ENCODE peak calls at places on chromosomes 11 and 22, in seven cellular contexts. One of them, this sample, is unnamed.

GRCh38 chr22:46007003-46007847 is 30.3 kb upstream of the WNT7B start:
- DNase-seq in IMR-90: peak; percentile 72
- DNase-seq in effector memory CD4-positive, alpha-beta T cell: no peak
- DNase-seq in stimulated activated CD4-positive, alpha-beta T cell treated with anti-CD3 and anti-CD28 coated beads, TNF-alpha, amount 100 ng/mL, for 1 hour: no peak
- DNase-seq in Calu3: peak; percentile 74
- DNase-seq in hippocampal formation: no peak
- DNase-seq in RPMI7951: peak; percentile 81
- DNase-seq in this sample: peak; percentile 64

GRCh38 chr11:12044799-12045198 is 36.4 kb upstream of the DKK3 start:
- DNase-seq in stimulated activated CD4-positive, alpha-beta T cell treated with anti-CD3 and anti-CD28 coated beads, TNF-alpha, amount 100 ng/mL, for 1 hour: no peak
- DNase-seq in RPMI7951: no peak
- DNase-seq in IMR-90: no peak
- DNase-seq in hippocampal formation: no peak
- DNase-seq in Calu3: no peak
- DNase-seq in effector memory CD4-positive, alpha-beta T cell: no peak
- DNase-seq in this sample: no peak

GRCh38 chr22:34278121-34278520 is 357.8 kb upstream of the LARGE1 start:
- DNase-seq in RPMI7951: no peak
- DNase-seq in IMR-90: no peak
- DNase-seq in Calu3: no peak
- DNase-seq in hippocampal formation: no peak
- DNase-seq in stimulated activated CD4-positive, alpha-beta T cell treated with anti-CD3 and anti-CD28 coated beads, TNF-alpha, amount 100 ng/mL, for 1 hour: no peak
- DNase-seq in effector memory CD4-positive, alpha-beta T cell: no peak
- DNase-seq in this sample: no peak

GRCh38 chr11:128492461-128492860 is 94.9 kb downstream of the ETS1 start:
- DNase-seq in Calu3: no peak
- DNase-seq in RPMI7951: peak; percentile 84
- DNase-seq in stimulated activated CD4-positive, alpha-beta T cell treated with anti-CD3 and anti-CD28 coated beads, TNF-alpha, amount 100 ng/mL, for 1 hour: no peak
- DNase-seq in IMR-90: peak; percentile 67
- DNase-seq in effector memory CD4-positive, alpha-beta T cell: no peak
- DNase-seq in hippocampal formation: no peak
- DNase-seq in this sample: no peak

GRCh38 chr11:122900803-122901202 is 18.2 kb downstream of the JHY start:
- DNase-seq in effector memory CD4-positive, alpha-beta T cell: no peak
- DNase-seq in stimulated activated CD4-positive, alpha-beta T cell treated with anti-CD3 and anti-CD28 coated beads, TNF-alpha, amount 100 ng/mL, for 1 hour: no peak
- DNase-seq in Calu3: no peak
- DNase-seq in IMR-90: peak; percentile 28
- DNase-seq in hippocampal formation: no peak
- DNase-seq in RPMI7951: no peak
- DNase-seq in this sample: no peak

GRCh38 chr11:102518296-102519094 is 12.1 kb downstream of the MMP7 start:
- DNase-seq in stimulated activated CD4-positive, alpha-beta T cell treated with anti-CD3 and anti-CD28 coated beads, TNF-alpha, amount 100 ng/mL, for 1 hour: no peak
- DNase-seq in IMR-90: no peak
- DNase-seq in Calu3: no peak
- DNase-seq in effector memory CD4-positive, alpha-beta T cell: no peak
- DNase-seq in hippocampal formation: no peak
- DNase-seq in RPMI7951: no peak
- DNase-seq in this sample: peak; percentile 50

GRCh38 chr11:22725079-22725478 is 58.7 kb downstream of the GAS2 start:
- DNase-seq in effector memory CD4-positive, alpha-beta T cell: no peak
- DNase-seq in IMR-90: peak; percentile 1
- DNase-seq in RPMI7951: no peak
- DNase-seq in Calu3: no peak
- DNase-seq in hippocampal formation: no peak
- DNase-seq in stimulated activated CD4-positive, alpha-beta T cell treated with anti-CD3 and anti-CD28 coated beads, TNF-alpha, amount 100 ng/mL, for 1 hour: no peak
- DNase-seq in this sample: no peak

GRCh38 chr11:102177974-102178631 is 67.9 kb downstream of the YAP1 start:
- DNase-seq in hippocampal formation: no peak
- DNase-seq in Calu3: peak; percentile 53
- DNase-seq in effector memory CD4-positive, alpha-beta T cell: no peak
- DNase-seq in stimulated activated CD4-positive, alpha-beta T cell treated with anti-CD3 and anti-CD28 coated beads, TNF-alpha, amount 100 ng/mL, for 1 hour: no peak
- DNase-seq in IMR-90: peak; percentile 94
- DNase-seq in RPMI7951: peak; percentile 87
- DNase-seq in this sample: peak; percentile 95

This sample was measured in fibroblast of lung.